ENCODE peak calls at places on chromosomes 2 and 18, in ten cellular contexts. N, T, P, C, O, E, V, Y, G and L are unnamed samples.

GRCh38 chr2:25262288-25262687 is 79.4 kb downstream of the DNMT3A start:
- DNase-seq in N (no peak), T (no peak), P (no peak), C (no peak), O (no peak), E (no peak), V (no peak), Y (no peak), G (no peak), L (no peak)

GRCh38 chr2:9800975-9801723 is 42.1 kb upstream of the TAF1B start:
- DNase-seq in N (no peak), T (no peak), P (peak; percentile 89), C (no peak), O (peak; percentile 30), E (peak; percentile 61), V (peak; percentile 38), Y (peak; percentile 44), G (peak; percentile 28), L (no peak)

GRCh38 chr2:167196461-167197252 is 308.4 kb downstream of the XIRP2 start:
- DNase-seq in N (no peak), T (no peak), P (peak; percentile 45), C (no peak), O (peak; percentile 64), E (no peak), V (no peak), Y (peak; percentile 32), G (no peak), L (peak; percentile 2)

GRCh38 chr2:85913854-85914524 is 25.2 kb upstream of the ST3GAL5 start:
- DNase-seq in N (no peak), T (peak; percentile 70), P (peak; percentile 87), C (no peak), O (peak; percentile 92), E (no peak), V (no peak), Y (no peak), G (peak; percentile 45), L (no peak)

GRCh38 chr2:45132551-45132950 is 123.3 kb upstream of the SIX2 start:
- DNase-seq in N (no peak), T (no peak), P (no peak), C (no peak), O (no peak), E (no peak), V (no peak), Y (no peak), G (peak; percentile 18), L (no peak)

GRCh38 chr2:233839447-233839820 is 14.9 kb downstream of the HJURP start:
- DNase-seq in N (no peak), T (no peak), P (no peak), C (no peak), O (no peak), E (no peak), V (no peak), Y (no peak), G (no peak), L (no peak)

GRCh38 chr2:110818767-110819481 is 86.6 kb downstream of the ACOXL start:
- DNase-seq in N (no peak), T (no peak), P (no peak), C (no peak), O (no peak), E (no peak), V (no peak), Y (no peak), G (no peak), L (no peak)

GRCh38 chr2:57862153-57862552 is 184.5 kb upstream of the VRK2 start:
- DNase-seq in N (no peak), T (no peak), P (no peak), C (no peak), O (no peak), E (no peak), V (no peak), Y (no peak), G (peak; percentile 17), L (no peak)

GRCh38 chr2:10493636-10494281 is 45.6 kb upstream of the ODC1 start:
- DNase-seq in N (peak; percentile 82), T (no peak), P (peak; percentile 84), C (peak; percentile 57), O (peak; percentile 53), E (peak; percentile 73), V (peak; percentile 67), Y (peak; percentile 95), G (peak; percentile 88), L (peak; percentile 37)

GRCh38 chr18:78932281-78932680 is 47.3 kb upstream of the SALL3 start:
- DNase-seq in N (no peak), T (no peak), P (no peak), C (no peak), O (no peak), E (no peak), V (no peak), Y (no peak), G (no peak), L (no peak)

GRCh38 chr2:71804251-71804650 is 343.4 kb downstream of the CYP26B1 start:
- DNase-seq in N (no peak), T (peak; percentile 57), P (peak; percentile 56), C (no peak), O (peak; percentile 50), E (no peak), V (no peak), Y (no peak), G (no peak), L (no peak)

GRCh38 chr2:69082430-69082997 is 69.5 kb downstream of the ANTXR1 start:
- DNase-seq in N (no peak), T (peak; percentile 81), P (peak; percentile 79), C (no peak), O (peak; percentile 89), E (no peak), V (no peak), Y (peak; percentile 42), G (no peak), L (peak; percentile 94)

GRCh38 chr2:202164409-202164808 is 74.0 kb downstream of the SUMO1 start:
- DNase-seq in N (no peak), T (no peak), P (no peak), C (no peak), O (no peak), E (no peak), V (no peak), Y (no peak), G (no peak), L (no peak)

GRCh38 chr18:36381075-36381474 is 83.6 kb downstream of the FHOD3 start:
- DNase-seq in N (no peak), T (no peak), P (no peak), C (no peak), O (no peak), E (no peak), V (no peak), Y (no peak), G (no peak), L (no peak)

GRCh38 chr2:54773838-54774237 is 50.4 kb downstream of the EML6 start:
- DNase-seq in N (no peak), T (no peak), P (peak; percentile 25), C (no peak), O (peak; percentile 43), E (no peak), V (no peak), Y (no peak), G (peak; percentile 38), L (peak; percentile 9)